ENCODE peak calls at places on chromosomes 3 and 15, in six cellular contexts. Y, X, I, U, A and T are unnamed samples.

GRCh38 chr3:193830791-193831191 is 237.8 kb downstream of the OPA1 start:
- DNase-seq in Y (no peak), X (no peak), I (no peak), U (peak; percentile 37), A (no peak), T (no peak)

GRCh38 chr15:67836134-67836455 is 3.8 kb downstream of the RNU6-1 start:
- DNase-seq in Y (no peak), X (no peak), I (no peak), U (no peak), A (no peak), T (no peak)

GRCh38 chr15:85800460-85801123 is 5.9 kb upstream of the KLHL25 start:
- DNase-seq in Y (peak; percentile 96), X (peak; percentile 93), I (no peak), U (peak; percentile 67), A (peak; percentile 80), T (peak; percentile 29)

GRCh38 chr15:77784361-77785292 is 151.9 kb upstream of the LINGO1 start:
- DNase-seq in Y (peak; percentile 10), X (peak; percentile 46), I (no peak), U (no peak), A (peak; percentile 47), T (peak; percentile 7)

GRCh38 chr15:62558640-62559039 is 393.6 kb upstream of the C2CD4B start:
- DNase-seq in Y (no peak), X (no peak), I (no peak), U (no peak), A (no peak), T (no peak)

GRCh38 chr3:101131767-101132166 is 138.5 kb upstream of the ABI3BP start:
- DNase-seq in Y (no peak), X (peak; percentile 9), I (no peak), U (no peak), A (no peak), T (no peak)

GRCh38 chr15:85010472-85011209 is 29.0 kb downstream of the PDE8A start:
- DNase-seq in Y (no peak), X (no peak), I (no peak), U (no peak), A (no peak), T (peak; percentile 37)

GRCh38 chr3:114294940-114295480 is 1.2 kb downstream of the TIGIT start:
- DNase-seq in Y (no peak), X (no peak), I (no peak), U (no peak), A (no peak), T (no peak)

GRCh38 chr3:119794971-119795612 is 13.2 kb downstream of the NR1I2 start:
- DNase-seq in Y (peak; percentile 21), X (peak; percentile 55), I (no peak), U (no peak), A (no peak), T (peak; percentile 22)

GRCh38 chr15:40445411-40446055 is 4.8 kb downstream of the BAHD1 start:
- DNase-seq in Y (no peak), X (peak; percentile 51), I (no peak), U (peak; percentile 64), A (peak; percentile 8), T (peak; percentile 49)

GRCh38 chr3:15327941-15328340 is 4.4 kb downstream of the SH3BP5 start:
- DNase-seq in Y (no peak), X (peak; percentile 94), I (no peak), U (no peak), A (no peak), T (peak; percentile 49)

GRCh38 chr15:96343529-96344072 is 13.1 kb downstream of the NR2F2 start:
- DNase-seq in Y (no peak), X (no peak), I (peak; percentile 39), U (peak; percentile 33), A (no peak), T (no peak)

GRCh38 chr15:96341465-96342142 is 11.1 kb downstream of the NR2F2 start:
- DNase-seq in Y (peak; percentile 10), X (no peak), I (peak; percentile 41), U (no peak), A (no peak), T (no peak)

GRCh38 chr15:96342143-96342466 is 11.6 kb downstream of the NR2F2 start:
- DNase-seq in Y (no peak), X (no peak), I (no peak), U (peak; percentile 40), A (no peak), T (no peak)

GRCh38 chr15:96344120-96344705 is 13.7 kb downstream of the NR2F2 start:
- DNase-seq in Y (no peak), X (no peak), I (peak; percentile 33), U (peak; percentile 28), A (no peak), T (no peak)

DNA sequence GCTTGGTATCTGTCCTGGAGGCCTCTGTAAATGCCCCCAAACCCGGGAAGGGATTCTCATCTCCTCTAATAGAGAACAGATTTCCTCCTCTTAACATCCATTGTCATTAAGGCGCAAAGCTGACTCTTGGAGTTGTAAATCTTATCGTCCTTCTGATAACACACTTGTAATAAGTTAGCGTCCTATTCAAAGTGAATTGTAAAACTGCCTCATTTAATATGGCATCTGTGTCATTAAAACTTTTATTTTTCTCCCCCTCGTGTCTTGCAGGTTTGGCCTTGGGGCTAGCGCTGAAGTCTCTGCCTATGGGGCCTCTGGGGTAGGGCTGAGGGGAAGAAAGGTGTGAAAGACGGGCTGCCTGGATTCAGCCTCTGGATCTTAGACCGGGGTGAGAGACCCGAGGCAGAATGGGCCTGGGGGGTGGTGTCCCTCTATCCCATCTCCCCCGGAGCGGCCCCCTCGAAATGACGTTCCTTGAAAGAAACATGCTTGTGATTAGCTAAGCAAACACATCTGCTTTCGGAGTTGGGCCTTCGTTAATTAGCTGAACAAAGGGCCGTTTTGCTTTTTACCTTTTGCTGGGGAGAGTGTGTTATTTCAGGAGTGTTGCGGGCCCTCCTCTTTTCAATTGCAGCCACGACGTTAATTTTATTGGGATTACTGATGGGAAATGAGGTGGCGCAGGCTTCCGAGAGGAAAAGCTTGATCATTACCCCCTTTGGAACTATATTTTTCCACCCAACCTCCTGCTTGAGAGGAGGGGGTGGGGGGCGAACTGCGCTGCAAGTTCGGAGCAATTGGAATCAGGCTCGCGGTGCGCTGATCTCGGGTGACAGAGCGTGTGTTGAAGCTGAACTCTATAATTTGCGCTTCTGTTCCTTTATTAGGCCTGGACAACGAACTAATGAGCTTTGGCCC is 12.4 kb downstream of the NR2F2 start:
- DNase-seq in Y (no peak), X (no peak), I (peak; percentile 58), U (peak; percentile 46), A (no peak), T (no peak)
- TF ChIP-seq CTCF in Y (no peak), X (no peak), I (no peak), U (no peak), A (no peak), T (no peak)

DNA sequence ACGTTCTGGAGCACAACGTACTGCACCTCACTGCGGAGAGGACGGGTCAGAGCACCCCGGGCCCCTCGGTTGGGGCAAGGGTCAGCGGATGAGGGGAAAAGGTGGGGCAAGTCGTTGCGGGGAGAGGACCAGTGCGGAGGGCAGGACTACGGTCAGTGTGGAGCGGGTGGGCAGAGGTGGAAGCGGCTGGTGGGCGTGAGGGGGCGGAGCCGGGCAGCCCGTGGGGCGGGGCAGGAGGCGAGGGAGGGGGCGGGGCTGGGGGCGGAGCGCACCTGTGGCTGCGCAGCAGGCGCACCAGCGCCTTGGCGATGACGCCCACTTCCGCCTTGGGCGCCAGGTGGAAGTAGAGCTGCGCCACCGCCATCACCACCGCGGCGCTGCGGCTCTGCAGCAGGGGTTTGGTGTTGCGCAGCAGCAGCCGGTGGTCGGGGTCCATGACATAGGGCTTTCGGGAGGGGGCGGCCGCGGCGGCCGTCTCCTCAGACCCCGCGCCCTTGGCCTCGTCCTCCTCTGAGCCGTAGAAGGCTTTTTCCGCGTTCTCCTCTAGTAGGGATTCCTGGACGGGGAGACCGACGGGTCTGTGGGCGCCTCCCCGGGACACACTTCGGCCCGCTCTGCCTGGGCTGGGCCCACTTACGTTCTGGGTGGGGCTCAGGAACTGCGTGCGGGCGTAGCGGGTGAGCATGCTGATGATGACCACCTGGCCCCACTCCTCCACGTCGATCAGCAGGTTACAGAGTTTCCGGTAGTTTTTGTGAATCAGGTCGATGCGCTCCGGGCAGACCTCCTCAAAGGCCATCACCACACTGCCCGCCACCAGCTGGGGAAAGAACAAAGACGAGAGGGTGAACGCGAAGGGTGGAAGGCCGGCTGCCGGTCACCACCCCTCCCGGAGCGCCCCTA is 29.2 kb downstream of the AP3B2 start:
- DNase-seq in Y (peak; percentile 91), X (peak; percentile 78), I (peak; percentile 60), U (no peak), A (peak; percentile 91), T (no peak)
- H3K4me3 ChIP-seq in Y (peak overlapping the region; percentile 51), X (peak overlapping the region; percentile 76), I (peak overlapping the region; percentile 21), U (no peak overlapping the region), A (peak overlapping the region; percentile 37), T (no peak overlapping the region)

GRCh38 chr3:43090238-43090637 is 15.6 kb downstream of the POMGNT2 start:
- DNase-seq in Y (no peak), X (no peak), I (no peak), U (no peak), A (no peak), T (no peak)

GRCh38 chr3:43086460-43087165 is 19.3 kb downstream of the POMGNT2 start:
- DNase-seq in Y (no peak), X (peak; percentile 4), I (no peak), U (no peak), A (no peak), T (no peak)

GRCh38 chr3:43091481-43091880 is 14.4 kb downstream of the POMGNT2 start:
- DNase-seq in Y (no peak), X (no peak), I (no peak), U (no peak), A (no peak), T (no peak)

GRCh38 chr3:43089081-43089480 is 16.8 kb downstream of the POMGNT2 start:
- DNase-seq in Y (no peak), X (no peak), I (no peak), U (no peak), A (no peak), T (no peak)

GRCh38 chr3:43087249-43087776 is 18.6 kb downstream of the POMGNT2 start:
- DNase-seq in Y (no peak), X (peak; percentile 13), I (no peak), U (no peak), A (no peak), T (no peak)
- TF ChIP-seq CTCF in Y (no peak), X (peak; percentile 45), I (no peak), U (peak; percentile 6), A (no peak), T (peak; percentile 22)

GRCh38 chr3:46935168-46935858 is 41.2 kb downstream of the CCDC12 start:
- DNase-seq in Y (peak; percentile 95), X (peak; percentile 93), I (peak; percentile 87), U (peak; percentile 95), A (no peak), T (peak; percentile 96)
- H3K4me3 ChIP-seq in Y (no peak overlapping the region), X (peak overlapping the region; percentile 32), I (no peak overlapping the region), U (no peak overlapping the region), A (no peak overlapping the region), T (no peak overlapping the region)